ENCODE peak calls at places on chromosomes 16 and 17, in four cellular contexts. K is AG10803, Q is colonic mucosa, P is PC-9. Z is an unnamed sample.

GRCh38 chr17:31499771-31500554 is 108.5 kb downstream of the RAB11FIP4 start:
- DNase-seq in K (peak), Q (no peak), P (peak), Z (peak)

GRCh38 chr17:68377771-68378201 is 79.5 kb downstream of the WIPI1 start:
- DNase-seq in K (no peak), Q (no peak), P (peak), Z (no peak)

GRCh38 chr17:48644910-48645557 is 18.9 kb upstream of the HOXB9 start:
- DNase-seq in K (no peak), Q (peak), P (no peak), Z (no peak)

GRCh38 chr16:49575352-49576172 is 202.0 kb downstream of the C16orf78 start:
- DNase-seq in K (no peak), Q (peak), P (no peak), Z (peak)

GRCh38 chr17:81552244-81553017 is at the start of gene FAAP100:
- DNase-seq in K (peak), Q (peak), P (peak), Z (peak)

GRCh38 chr17:63703029-63703428 is 3.1 kb upstream of the LIMD2 start:
- DNase-seq in K (no peak), Q (no peak), P (no peak), Z (no peak)

GRCh38 chr16:6611535-6611934 is 721.1 kb upstream of the RBFOX1 start:
- DNase-seq in K (no peak), Q (no peak), P (no peak), Z (no peak)

GRCh38 chr17:77372444-77373297 is 231.9 kb downstream of the SEC14L1 start:
- DNase-seq in K (peak), Q (peak), P (no peak), Z (peak)

GRCh38 chr16:84836234-84836647 is 16.5 kb downstream of the CRISPLD2 start:
- DNase-seq in K (peak), Q (no peak), P (no peak), Z (peak)

GRCh38 chr16:49580751-49581303 is 207.2 kb downstream of the C16orf78 start:
- DNase-seq in K (no peak), Q (no peak), P (no peak), Z (no peak)

GRCh38 chr17:73431401-73432205 is 119.8 kb upstream of the CDC42EP4 start:
- DNase-seq in K (no peak), Q (no peak), P (no peak), Z (no peak)

GRCh38 chr16:52496051-52496876 is 50.7 kb downstream of the TOX3 start:
- DNase-seq in K (no peak), Q (peak), P (no peak), Z (no peak)

GRCh38 chr16:74107795-74108610 is 188.6 kb upstream of the PSMD7 start:
- DNase-seq in K (peak), Q (peak), P (peak), Z (peak)

GRCh38 chr16:30767767-30768465 is 5.8 kb downstream of the RNF40 start:
- DNase-seq in K (no peak), Q (no peak), P (no peak), Z (no peak)

GRCh38 chr17:37605081-37605480 is 4.1 kb downstream of the SYNRG start:
- DNase-seq in K (no peak), Q (no peak), P (no peak), Z (no peak)

GRCh38 chr16:4601317-4602186 is 13.1 kb downstream of the UBALD1 start:
- DNase-seq in K (peak), Q (no peak), P (no peak), Z (no peak)

GRCh38 chr16:82767808-82768207 is 141.0 kb downstream of the CDH13 start:
- DNase-seq in K (no peak), Q (no peak), P (no peak), Z (no peak)

GRCh38 chr16:88927010-88927409 is 50.0 kb downstream of the CBFA2T3 start:
- DNase-seq in K (no peak), Q (peak), P (peak), Z (peak)

GRCh38 chr16:19153876-19154275 is 14.2 kb upstream of the SYT17 start:
- DNase-seq in K (no peak), Q (no peak), P (no peak), Z (no peak)

GRCh38 chr16:22278841-22279240 is 18.4 kb upstream of the POLR3E start:
- DNase-seq in K (no peak), Q (no peak), P (no peak), Z (no peak)

GRCh38 chr17:66493283-66494019 is 191.0 kb downstream of the PRKCA start:
- DNase-seq in K (peak), Q (no peak), P (no peak), Z (no peak)

GRCh38 chr17:45852535-45853297 is 8.0 kb downstream of the SPPL2C start:
- DNase-seq in K (peak), Q (peak), P (no peak), Z (peak)

GRCh38 chr17:5354310-5354709 is 65.2 kb downstream of the NUP88 start:
- DNase-seq in K (no peak), Q (no peak), P (no peak), Z (no peak)

GRCh38 chr17:8832711-8833352 is 33.7 kb upstream of the MFSD6L start:
- DNase-seq in K (no peak), Q (peak), P (no peak), Z (peak)

GRCh38 chr17:64081802-64082799 is 47.8 kb downstream of the ERN1 start:
- DNase-seq in K (peak), Q (peak), P (peak), Z (peak)

GRCh38 chr17:14306602-14307001 is 5.7 kb downstream of the HS3ST3B1 start:
- DNase-seq in K (peak), Q (no peak), P (no peak), Z (no peak)

GRCh38 chr17:78144146-78144719 is 2.0 kb upstream of the C17orf99 start:
- DNase-seq in K (peak), Q (peak), P (peak), Z (peak)

GRCh38 chr17:74045608-74046007 is 157.9 kb upstream of the RPL38 start:
- DNase-seq in K (no peak), Q (no peak), P (peak), Z (no peak)

GRCh38 chr16:2008631-2009301 is 855 bp downstream of the ZNF598 start:
- DNase-seq in K (peak), Q (peak), P (peak), Z (no peak)

GRCh38 chr17:807146-808002 is 25.2 kb downstream of the MRM3 start:
- DNase-seq in K (no peak), Q (no peak), P (no peak), Z (no peak)

GRCh38 chr17:68197997-68198930 is 49.6 kb upstream of the AMZ2 start:
- DNase-seq in K (no peak), Q (no peak), P (peak), Z (no peak)

GRCh38 chr17:74288785-74289184 is 14.8 kb downstream of the DNAI2 start:
- DNase-seq in K (no peak), Q (no peak), P (no peak), Z (no peak)

GRCh38 chr17:62790554-62790953 is 17.6 kb downstream of the MARCHF10 start:
- DNase-seq in K (peak), Q (no peak), P (peak), Z (no peak)

GRCh38 chr17:82932146-82933005 is 92.6 kb upstream of the ZNF750 start:
- DNase-seq in K (peak), Q (no peak), P (no peak), Z (no peak)

GRCh38 chr17:50479522-50480141 is 972 bp downstream of the RSAD1 start:
- DNase-seq in K (peak), Q (peak), P (peak), Z (peak)

GRCh38 chr17:76527430-76528111 is 9.9 kb downstream of the CYGB start:
- DNase-seq in K (peak), Q (no peak), P (peak), Z (peak)

GRCh38 chr16:87828071-87828971 is 41.0 kb downstream of the SLC7A5 start:
- DNase-seq in K (no peak), Q (no peak), P (no peak), Z (no peak)

Z was measured in transverse colon.